ENCODE peak calls at places on chromosomes 5 and 9, in four cellular contexts. I is SK-N-SH, R is fibroblast of lung, C is HCT116. W is an unnamed sample.

GRCh38 chr5:44046581-44047327 is 342.5 kb downstream of the FGF10 start:
- DNase-seq in R (no peak), I (no peak), C (no peak), W (peak)

GRCh38 chr5:35854248-35854647 is 2.4 kb upstream of the IL7R start:
- DNase-seq in R (no peak), C (no peak), I (no peak), W (no peak)

GRCh38 chr5:87410941-87411340 is 1.8 kb downstream of the CCNH start:
- DNase-seq in R (peak), C (no peak), I (no peak), W (no peak)

GRCh38 chr5:58080573-58080972 is 379.3 kb downstream of the PLK2 start:
- DNase-seq in R (peak), I (no peak), C (no peak), W (peak)

GRCh38 chr5:147303976-147304375 is 69.2 kb downstream of the STK32A start:
- DNase-seq in R (peak), C (peak), I (no peak), W (peak)

GRCh38 chr5:123099514-123100151 is 10.6 kb downstream of the PRDM6 start:
- DNase-seq in R (peak), I (peak), C (peak), W (no peak)

GRCh38 chr5:103918668-103919367 is 356.2 kb upstream of the NUDT12 start:
- DNase-seq in C (no peak), I (no peak), R (peak), W (peak)

GRCh38 chr9:98120476-98120875 is 1.5 kb upstream of the TRIM14 start:
- DNase-seq in I (no peak), C (no peak), R (no peak), W (no peak)

GRCh38 chr5:174239718-174240117 is 194.2 kb downstream of the NSG2 start:
- DNase-seq in C (no peak), R (peak), I (no peak), W (no peak)

GRCh38 chr9:107847977-107848376 is 358.4 kb upstream of the KLF4 start:
- DNase-seq in C (no peak), R (peak), I (no peak), W (peak)

GRCh38 chr5:93899026-93899600 is 157.7 kb upstream of the POU5F2 start:
- DNase-seq in I (peak), C (no peak), R (no peak), W (peak)

GRCh38 chr9:135490980-135491444 is 9.5 kb upstream of the MRPS2 start:
- DNase-seq in I (no peak), R (no peak), C (no peak), W (no peak)

GRCh38 chr9:114434878-114435311 is 47.1 kb upstream of the AKNA start:
- DNase-seq in R (peak), I (peak), C (peak), W (peak)

GRCh38 chr9:109968332-109968657 is 188.3 kb downstream of the PALM2AKAP2 start:
- DNase-seq in C (no peak), I (no peak), R (no peak), W (no peak)

GRCh38 chr9:125262217-125262991 is 778 bp downstream of the GAPVD1 start:
- DNase-seq in R (no peak), C (no peak), I (no peak), W (no peak)

GRCh38 chr9:130555968-130556367 is 23.4 kb upstream of the FUBP3 start:
- DNase-seq in R (peak), C (no peak), I (no peak), W (peak)

GRCh38 chr5:1441166-1441865 is 3.9 kb downstream of the SLC6A3 start:
- DNase-seq in I (no peak), C (no peak), R (no peak), W (no peak)

GRCh38 chr9:36322462-36322861 is 64.2 kb upstream of the GNE start:
- DNase-seq in I (peak), C (no peak), R (no peak), W (no peak)

GRCh38 chr5:141496038-141496437 is 7.2 kb downstream of the PCDHGC5 start:
- DNase-seq in C (no peak), I (no peak), R (peak), W (no peak)

GRCh38 chr9:22036866-22037626 is 27.9 kb upstream of the CDKN2B start:
- DNase-seq in C (no peak), R (no peak), I (no peak), W (peak)

GRCh38 chr5:149237662-149238061 is 34.0 kb upstream of the AFAP1L1 start:
- DNase-seq in R (no peak), C (no peak), I (peak), W (no peak)

GRCh38 chr5:82274343-82275266 is 3.5 kb downstream of the RPS23 start:
- DNase-seq in C (no peak), I (peak), R (no peak), W (no peak)

GRCh38 chr9:93340091-93340490 is 111.4 kb upstream of the FAM120A start:
- DNase-seq in I (no peak), R (no peak), C (no peak), W (no peak)

GRCh38 chr9:88691811-88692210 is 156.8 kb downstream of the NXNL2 start:
- DNase-seq in I (no peak), C (no peak), R (peak), W (peak)

GRCh38 chr5:12245429-12245828 is 341.2 kb upstream of the CTNND2 start:
- DNase-seq in R (peak), C (no peak), I (no peak), W (peak)

GRCh38 chr5:142904421-142904820 is 134.2 kb downstream of the ARHGAP26 start:
- DNase-seq in I (no peak), C (no peak), R (peak), W (peak)

GRCh38 chr5:28648108-28648507 is 1609.7 kb upstream of the CDH9 start:
- DNase-seq in I (peak), R (peak), C (no peak), W (peak)

GRCh38 chr9:93582115-93582514 is 5.7 kb downstream of the PHF2 start:
- DNase-seq in R (no peak), I (no peak), C (no peak), W (no peak)

GRCh38 chr5:23352437-23352836 is 155.0 kb upstream of the PRDM9 start:
- DNase-seq in C (no peak), I (no peak), R (no peak), W (no peak)

GRCh38 chr9:121785673-121786542 is 134.5 kb downstream of the DAB2IP start:
- DNase-seq in I (no peak), R (no peak), C (no peak), W (no peak)

GRCh38 chr5:169971780-169972179 is 8.5 kb downstream of the INSYN2B start:
- DNase-seq in C (no peak), R (no peak), I (no peak), W (no peak)

GRCh38 chr9:133932633-133933032 is 59.5 kb downstream of the VAV2 start:
- DNase-seq in I (no peak), R (no peak), C (no peak), W (no peak)

DNA sequence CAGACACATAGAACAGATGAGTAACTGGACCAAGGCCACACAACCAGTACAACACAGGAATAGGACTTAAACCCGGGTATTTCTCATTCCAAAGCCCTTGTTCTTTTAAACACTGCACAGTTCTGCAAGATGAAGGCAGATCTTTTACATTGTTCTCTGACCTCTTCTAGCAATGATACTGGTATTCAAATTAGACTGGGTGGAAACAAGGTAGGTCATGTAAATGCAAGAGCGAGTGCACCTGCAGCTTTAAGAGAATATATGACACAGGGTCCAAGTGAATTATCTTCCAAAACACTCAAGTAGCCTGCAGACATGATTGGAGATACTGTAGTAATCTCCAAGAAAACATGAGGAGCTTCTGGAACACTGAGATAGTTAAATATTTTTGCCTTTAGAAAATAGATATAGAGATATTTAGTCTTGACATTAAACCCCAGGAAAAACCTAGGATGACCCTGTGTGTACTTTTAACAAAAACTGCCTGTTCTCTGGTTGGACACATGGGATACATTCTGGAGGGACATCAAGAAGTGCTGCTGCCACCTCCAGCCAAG is 130.6 kb upstream of the EPB41L4A start:
- DNase-seq in I (no peak), C (no peak), R (no peak), W (no peak)
- H3K27ac ChIP-seq in I (no peak), C (no peak), R (no peak), W (no peak)

GRCh38 chr9:126386088-126386487 is 59.5 kb downstream of the MVB12B start:
- DNase-seq in R (no peak), C (no peak), I (no peak), W (no peak)
- TF ChIP-seq CTCF in R (peak), C (peak), I (peak), W (peak)

DNA sequence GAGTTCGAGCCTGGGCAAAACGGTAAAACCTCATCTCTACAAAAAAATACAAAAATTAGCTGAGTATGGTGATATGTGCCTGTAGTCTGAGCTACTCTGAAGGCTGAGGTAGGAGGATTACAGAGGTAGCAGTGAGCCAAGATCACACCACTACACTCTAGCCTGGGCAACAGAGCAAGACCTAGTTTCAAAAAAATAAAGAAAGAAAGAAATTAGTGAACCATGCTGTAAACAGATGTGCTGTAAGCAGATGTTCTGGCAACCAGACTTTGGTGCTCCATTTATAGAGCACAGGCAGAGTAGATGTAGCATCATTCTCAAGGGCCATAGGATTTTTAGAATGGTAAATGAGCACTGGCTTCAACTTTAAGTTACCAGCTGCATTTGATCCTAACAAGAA is 115.4 kb downstream of the ST8SIA4 start:
- DNase-seq in I (no peak), C (no peak), R (no peak), W (no peak)
- H3K27ac ChIP-seq in I (no peak), C (no peak), R (no peak), W (no peak)

DNA sequence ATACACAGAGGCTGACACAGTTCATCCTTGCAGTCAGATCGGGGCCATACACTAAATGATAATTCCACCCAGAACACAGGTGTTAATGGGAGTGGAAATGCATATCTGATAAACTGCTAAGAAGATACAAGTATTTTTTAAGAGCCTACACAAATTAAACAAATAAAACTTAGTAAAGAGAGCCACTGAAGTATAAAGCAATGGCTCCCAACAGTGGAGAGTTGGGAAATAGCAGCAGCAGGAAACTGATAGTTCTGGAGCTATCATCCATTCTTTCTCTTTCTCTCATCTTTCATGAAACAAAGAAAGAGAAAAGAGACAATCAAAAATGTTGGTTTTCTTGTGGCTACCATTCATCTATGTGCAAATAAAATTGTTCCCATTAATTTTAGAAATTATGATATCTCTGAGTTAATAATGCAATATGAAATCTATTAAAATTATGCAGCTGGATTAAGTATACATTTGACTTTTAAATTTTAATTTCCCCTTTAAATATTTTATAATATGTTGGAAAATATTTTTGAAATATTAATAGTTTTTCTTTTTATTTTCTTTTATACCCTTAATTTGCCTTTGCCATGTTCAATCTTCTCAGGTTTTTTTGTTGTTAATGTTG is 120.8 kb downstream of the EMB start:
- DNase-seq in R (no peak), C (peak), I (no peak), W (no peak)
- TF ChIP-seq CTCF in R (no peak), C (peak), I (peak), W (peak)

GRCh38 chr5:151153300-151153699 is 4.3 kb downstream of the ANXA6 start:
- DNase-seq in R (no peak), I (no peak), C (no peak), W (no peak)
- H3K27ac ChIP-seq in R (no peak), I (no peak), C (no peak), W (no peak)

GRCh38 chr5:120473332-120473731 is 9.2 kb downstream of the PRR16 start:
- DNase-seq in R (no peak), C (no peak), I (no peak), W (no peak)
- TF ChIP-seq CTCF in R (no peak), C (no peak), I (no peak), W (no peak)

DNA sequence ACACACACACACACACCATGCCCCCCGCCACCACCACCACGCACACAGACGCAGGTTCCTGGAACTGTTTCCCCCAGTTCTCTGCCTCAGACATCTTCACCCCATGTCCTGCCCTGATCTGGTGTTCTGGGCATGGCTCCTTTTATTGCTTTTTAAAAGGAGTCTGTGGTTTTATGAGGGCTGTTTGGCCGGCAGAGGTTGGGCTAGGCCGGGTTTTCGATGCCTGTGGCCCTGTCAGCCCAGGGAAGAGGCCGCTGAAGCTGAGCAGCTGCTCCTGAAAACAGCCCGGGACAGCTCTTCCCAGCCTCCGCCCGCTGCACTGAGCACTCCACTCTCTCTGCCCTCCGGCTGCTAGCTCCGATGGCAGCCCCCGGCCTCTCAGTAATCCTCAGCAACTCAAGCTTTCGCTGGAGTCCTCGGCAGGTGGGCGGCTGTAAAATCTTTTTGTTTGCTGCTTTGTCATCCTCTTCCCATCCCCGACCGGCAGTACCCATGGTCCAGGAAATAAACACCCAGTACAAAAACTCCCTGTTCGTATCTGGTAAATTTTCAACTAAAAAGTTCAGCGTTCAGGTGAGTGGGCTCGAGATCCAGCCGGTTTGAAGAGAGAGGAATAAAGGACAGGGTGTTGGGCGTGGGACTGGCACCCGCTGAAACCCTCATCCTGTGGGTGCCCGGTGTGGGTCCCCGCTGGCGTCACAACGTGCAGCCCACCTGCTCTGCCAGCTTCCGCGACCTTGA is 103.0 kb upstream of the ERCC6L2 start:
- DNase-seq in R (peak), C (no peak), I (no peak), W (no peak)
- H3K27ac ChIP-seq in R (no peak), C (no peak), I (no peak), W (no peak)

GRCh38 chr5:132388244-132389050 is 18.9 kb downstream of the SLC22A5 start:
- DNase-seq in R (peak), C (no peak), I (no peak), W (no peak)
- TF ChIP-seq CTCF in R (no peak), C (no peak), I (no peak), W (no peak)